ENCODE peak calls at places on chromosomes 16 and 17, in six cellular contexts. K is A549, D is breast epithelium, X is endothelial cell of umbilical vein, T is stomach, C is HepG2. S is an unnamed sample.

GRCh38 chr17:66994943-66995535 is 30.5 kb downstream of the CACNG4 start:
- DNase-seq in K (no peak), D (no peak), X (no peak), T (no peak), C (no peak), S (no peak)

GRCh38 chr17:83019376-83019775 is 60.0 kb upstream of the METRNL start:
- DNase-seq in K (no peak), D (no peak), X (no peak), T (no peak), C (no peak), S (no peak)

GRCh38 chr17:57158795-57159194 is 73.7 kb downstream of the AKAP1 start:
- DNase-seq in K (no peak), D (no peak), X (no peak), T (no peak), C (no peak), S (no peak)

GRCh38 chr16:64417711-64418227 is 704.1 kb downstream of the CDH11 start:
- DNase-seq in K (no peak), D (no peak), X (peak), T (no peak), C (no peak), S (no peak)

GRCh38 chr17:66865151-66865550 is 30.2 kb downstream of the CACNG5 start:
- DNase-seq in K (no peak), D (no peak), X (no peak), T (no peak), C (no peak), S (no peak)

GRCh38 chr17:30380106-30380420 is 1.3 kb downstream of the CPD start:
- DNase-seq in K (no peak), D (no peak), X (peak), T (no peak), C (no peak), S (no peak)

GRCh38 chr17:27153005-27153404 is 140.9 kb upstream of the WSB1 start:
- DNase-seq in K (no peak), D (no peak), X (no peak), T (no peak), C (no peak), S (peak)

GRCh38 chr16:14275934-14276333 is 204.8 kb downstream of the MRTFB start:
- DNase-seq in K (no peak), D (no peak), X (no peak), T (no peak), C (no peak), S (no peak)

GRCh38 chr16:89737341-89738071 is 16.2 kb downstream of the ZNF276 start:
- DNase-seq in K (no peak), D (no peak), X (no peak), T (no peak), C (no peak), S (no peak)

GRCh38 chr16:25264599-25264998 is 7.0 kb upstream of the ZKSCAN2 start:
- DNase-seq in K (no peak), D (no peak), X (peak), T (no peak), C (no peak), S (no peak)

GRCh38 chr17:17722906-17723353 is 41.7 kb downstream of the RAI1 start:
- DNase-seq in K (no peak), D (no peak), X (no peak), T (no peak), C (no peak), S (no peak)

GRCh38 chr17:74206332-74206818 is 2.9 kb downstream of the RPL38 start:
- DNase-seq in K (no peak), D (no peak), X (no peak), T (no peak), C (no peak), S (no peak)

GRCh38 chr17:34763727-34764665 is 184.6 kb downstream of the TMEM132E start:
- DNase-seq in K (no peak), D (no peak), X (no peak), T (no peak), C (no peak), S (no peak)

GRCh38 chr16:65751622-65752598 is 614.6 kb upstream of the CDH5 start:
- DNase-seq in K (no peak), D (no peak), X (no peak), T (no peak), C (no peak), S (no peak)

GRCh38 chr17:17439971-17440843 is 36.6 kb upstream of the MED9 start:
- DNase-seq in K (peak), D (peak), X (peak), T (peak), C (peak), S (peak)

GRCh38 chr17:68291836-68292688 is 767 bp downstream of the ARSG start:
- DNase-seq in K (peak), D (peak), X (peak), T (peak), C (peak), S (peak)

GRCh38 chr16:54268340-54268739 is 18.2 kb downstream of the IRX3 start:
- DNase-seq in K (no peak), D (no peak), X (no peak), T (no peak), C (peak), S (no peak)

GRCh38 chr17:57114085-57114673 is 29.1 kb downstream of the AKAP1 start:
- DNase-seq in K (peak), D (no peak), X (peak), T (peak), C (peak), S (peak)

GRCh38 chr17:76532072-76532651 is 5.3 kb downstream of the CYGB start:
- DNase-seq in K (no peak), D (no peak), X (no peak), T (no peak), C (peak), S (no peak)

GRCh38 chr17:60352569-60352968 is 39.4 kb downstream of the USP32 start:
- DNase-seq in K (no peak), D (no peak), X (no peak), T (no peak), C (no peak), S (no peak)

GRCh38 chr17:47813512-47814031 is 8.0 kb downstream of the OSBPL7 start:
- DNase-seq in K (no peak), D (no peak), X (no peak), T (no peak), C (no peak), S (no peak)

GRCh38 chr16:11793840-11794239 is 3.2 kb downstream of the ZC3H7A start:
- DNase-seq in K (no peak), D (no peak), X (no peak), T (no peak), C (no peak), S (no peak)

GRCh38 chr16:17541324-17541723 is 70.6 kb upstream of the XYLT1 start:
- DNase-seq in K (no peak), D (no peak), X (no peak), T (no peak), C (no peak), S (no peak)

GRCh38 chr17:75639327-75639726 is 6.1 kb downstream of the SMIM5 start:
- DNase-seq in K (no peak), D (no peak), X (no peak), T (no peak), C (no peak), S (peak)

GRCh38 chr17:27247071-27247957 is 46.6 kb upstream of the WSB1 start:
- DNase-seq in K (peak), D (peak), X (peak), T (peak), C (peak), S (peak)

DNA sequence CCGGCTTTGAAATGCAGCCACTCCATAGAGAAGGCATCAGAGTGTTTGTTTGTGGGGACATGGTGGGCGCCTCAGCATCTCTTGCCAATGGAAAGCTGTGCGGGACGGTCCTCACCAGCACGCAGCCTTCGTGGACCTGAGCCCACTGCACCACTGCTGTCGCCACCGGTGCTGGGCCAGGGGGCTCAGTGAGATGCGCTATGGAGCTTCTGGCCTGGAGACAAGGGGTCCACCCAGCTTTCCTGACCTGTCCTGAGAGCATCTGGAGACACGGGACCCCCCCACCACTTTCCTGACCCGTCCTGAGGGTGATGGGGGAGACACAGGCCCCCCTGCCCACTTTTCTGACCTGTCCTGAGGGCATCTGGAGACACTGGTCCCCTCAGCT is 79.4 kb downstream of the LMF1 start:
- DNase-seq in K (no peak), D (no peak), X (no peak), T (no peak), C (no peak), S (no peak)
- TF ChIP-seq POLR2A in K (no peak), D (no peak), X (no peak), T (no peak), C (no peak), S (no peak)

GRCh38 chr17:12485361-12485911 is 180.3 kb upstream of the MYOCD start:
- DNase-seq in K (no peak), D (no peak), X (no peak), T (no peak), C (no peak), S (no peak)
- H3K4me3 ChIP-seq in K (no peak), D (no peak), X (no peak), T (no peak), C (no peak), S (no peak)

GRCh38 chr17:28897769-28898259 is 281 bp upstream of the FLOT2 start:
- DNase-seq in K (no peak), D (no peak), X (peak), T (no peak), C (no peak), S (no peak)
- TF ChIP-seq POLR2A in K (no peak), D (no peak), X (no peak), T (no peak), C (no peak), S (no peak)

DNA sequence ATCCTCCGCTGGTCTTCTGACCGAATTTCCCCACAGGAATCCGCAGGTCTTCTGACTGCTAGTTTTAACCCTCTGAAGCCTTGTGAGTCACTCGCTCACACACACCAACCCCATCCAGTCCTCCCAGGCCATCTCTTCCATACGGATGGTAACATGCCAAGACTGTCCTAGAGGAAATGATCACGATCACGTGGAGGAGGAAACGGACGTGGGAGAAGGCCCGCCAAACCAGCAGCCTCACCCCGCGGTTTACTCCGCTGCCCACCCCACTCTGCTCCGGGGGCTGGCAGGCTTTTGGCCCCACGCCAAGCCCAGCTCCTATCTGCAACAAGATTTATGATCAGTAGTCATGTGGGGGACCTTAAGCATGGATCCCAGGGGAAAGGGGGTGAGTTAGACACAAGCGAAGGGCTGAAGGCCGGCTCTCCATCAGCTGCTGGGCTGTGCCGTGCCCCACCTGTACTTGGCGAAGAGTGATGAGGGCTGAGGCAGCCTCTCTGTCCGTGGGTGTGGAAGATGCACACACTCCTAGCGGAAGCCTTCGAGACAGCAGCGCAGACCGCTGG is 1.5 kb upstream of the FAAP100 start:
- DNase-seq in K (peak), D (no peak), X (peak), T (no peak), C (no peak), S (no peak)
- H3K4me3 ChIP-seq in K (peak), D (peak), X (no peak), T (peak), C (peak), S (peak)

DNA sequence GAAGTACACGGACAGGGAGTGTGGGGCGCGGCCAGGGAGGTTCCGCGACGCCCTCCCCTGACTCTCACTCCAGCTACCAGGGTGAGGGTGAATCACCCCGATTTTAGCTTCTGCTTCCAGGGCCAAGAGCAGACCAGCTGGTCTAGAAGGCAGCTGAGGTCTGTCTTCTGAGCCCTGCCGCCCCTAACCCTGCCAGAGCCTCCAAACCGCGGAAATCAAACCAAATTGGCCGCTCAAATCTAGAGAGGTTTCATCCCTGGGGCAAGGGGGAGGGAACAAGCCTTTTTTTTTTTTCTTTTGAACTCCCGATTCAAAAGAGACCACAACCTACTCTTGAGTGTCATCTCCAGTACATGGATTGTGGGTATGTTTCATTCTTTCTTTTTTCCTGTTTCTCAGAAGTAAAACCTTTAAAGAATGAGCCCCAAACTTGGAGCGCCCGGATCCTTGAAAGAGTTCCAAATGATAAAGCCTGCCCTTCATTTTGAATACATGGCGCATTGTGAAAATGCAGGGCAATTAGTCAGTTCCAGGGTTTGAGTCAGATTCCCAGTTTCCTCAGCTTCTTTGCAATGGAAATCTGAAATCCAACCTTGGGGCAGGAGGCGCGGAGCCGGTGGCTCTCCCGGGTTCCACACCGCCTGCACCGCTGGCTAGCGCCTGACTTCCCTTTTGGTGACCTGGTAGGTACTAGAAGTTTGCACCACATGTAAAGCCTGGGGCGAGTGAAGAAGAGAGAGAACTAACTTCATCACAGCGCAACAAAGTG is 16.5 kb upstream of the ZFHX3 start:
- DNase-seq in K (no peak), D (no peak), X (peak), T (no peak), C (no peak), S (no peak)
- TF ChIP-seq POLR2A in K (no peak), D (no peak), X (no peak), T (no peak), C (no peak), S (no peak)

DNA sequence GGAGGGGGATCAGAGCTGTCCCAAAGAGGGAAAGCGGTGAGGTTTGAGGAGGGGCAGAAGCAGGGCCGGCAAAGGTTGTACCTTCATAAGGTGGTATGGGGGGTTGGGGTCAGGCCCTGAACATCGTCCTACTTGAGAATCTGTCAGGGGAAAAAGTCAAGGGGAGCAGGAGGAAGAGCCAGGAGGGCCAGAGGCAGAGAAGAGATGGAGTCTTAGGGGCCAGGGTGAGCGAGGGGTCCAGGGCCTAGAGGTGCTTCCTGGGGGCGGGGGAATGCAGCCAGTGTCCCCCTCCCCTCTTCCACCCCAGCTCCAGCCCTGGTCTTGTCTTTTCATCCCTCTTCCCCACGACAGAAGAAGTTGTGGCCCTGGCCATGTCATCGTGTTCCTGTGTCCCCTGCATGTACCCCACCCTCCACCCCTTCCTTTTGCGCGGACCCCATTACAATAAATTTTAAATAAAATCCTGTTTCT is 1.3 kb upstream of the PRRT2 start:
- DNase-seq in K (no peak), D (no peak), X (no peak), T (no peak), C (no peak), S (no peak)
- H3K4me3 ChIP-seq in K (no peak), D (peak), X (no peak), T (peak), C (peak), S (peak)

GRCh38 chr17:80447790-80448189 is 28.6 kb downstream of the NPTX1 start:
- DNase-seq in K (no peak), D (no peak), X (no peak), T (no peak), C (no peak), S (no peak)
- TF ChIP-seq POLR2A in K (no peak), D (no peak), X (no peak), T (no peak), C (no peak), S (no peak)

DNA sequence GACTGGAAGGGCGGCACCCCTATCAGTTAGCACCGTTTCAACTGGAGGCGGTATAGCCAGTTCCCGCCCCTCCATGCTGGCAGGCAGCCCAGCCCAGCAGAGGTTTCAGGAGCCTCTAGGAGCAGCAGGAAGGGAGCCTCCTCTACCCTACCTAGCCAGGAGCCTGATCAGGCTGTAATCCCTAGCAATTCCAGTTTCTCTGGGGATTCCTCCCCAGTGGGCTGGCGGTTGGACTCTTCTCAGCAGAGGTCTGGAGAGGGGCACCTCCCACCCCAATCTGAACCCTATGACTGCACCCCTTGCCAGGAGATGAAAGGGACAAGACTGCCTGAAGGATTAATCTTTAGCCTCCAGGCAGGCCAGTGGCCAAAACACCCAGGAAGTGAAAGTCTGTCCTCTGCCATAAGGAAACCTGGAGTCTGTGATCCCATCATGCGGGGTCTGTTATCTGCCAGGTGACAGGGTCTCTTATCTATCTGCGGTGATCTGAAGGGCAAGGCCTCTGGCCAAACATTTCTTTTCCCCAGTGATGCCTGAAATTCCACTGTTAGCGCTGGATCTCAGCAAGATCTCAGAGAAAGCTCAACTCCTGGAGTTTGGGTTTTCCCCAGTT is 4.9 kb upstream of the CDH1 start:
- DNase-seq in K (peak), D (peak), X (no peak), T (peak), C (peak), S (no peak)
- H3K4me3 ChIP-seq in K (no peak), D (no peak), X (no peak), T (no peak), C (peak), S (no peak)